ENCODE peak calls at places on chromosomes 2 and 18, in eight cellular contexts. A, B, G, M, X, V, Y and E are unnamed samples.

GRCh38 chr2:188378551-188378950 is 86.9 kb downstream of the GULP1 start:
- DNase-seq in A (no peak), Y (no peak), G (no peak), B (no peak), X (no peak), V (no peak), M (no peak), E (no peak)

GRCh38 chr2:205716126-205716525 is 33.8 kb downstream of the NRP2 start:
- DNase-seq in M (no peak), B (peak; percentile 71), G (no peak), Y (no peak), X (peak; percentile 84), A (peak; percentile 11), V (no peak), E (no peak)

GRCh38 chr2:51031004-51031791 is 734 bp downstream of the NRXN1 start:
- DNase-seq in A (no peak), X (no peak), M (no peak), V (no peak), Y (no peak), B (no peak), G (no peak), E (no peak)

GRCh38 chr2:219542931-219543595 is 546 bp downstream of the CHPF start:
- DNase-seq in X (no peak), B (no peak), G (peak; percentile 62), A (peak; percentile 22), V (peak; percentile 32), M (no peak), Y (no peak), E (no peak)

GRCh38 chr18:25399554-25399953 is 47.6 kb upstream of the ZNF521 start:
- DNase-seq in B (no peak), M (no peak), V (no peak), Y (no peak), X (no peak), A (no peak), G (no peak), E (no peak)

GRCh38 chr2:70084973-70085710 is 2.1 kb upstream of the PCBP1 start:
- DNase-seq in X (peak; percentile 96), V (no peak), A (peak; percentile 75), G (peak; percentile 57), B (peak; percentile 65), Y (no peak), M (peak; percentile 84), E (no peak)

GRCh38 chr18:32373995-32374394 is 96.7 kb downstream of the GAREM1 start:
- DNase-seq in V (peak; percentile 48), G (no peak), B (peak; percentile 53), X (no peak), A (no peak), Y (no peak), M (no peak), E (no peak)

GRCh38 chr2:26982102-26982742 is 11.8 kb downstream of the MAPRE3 start:
- DNase-seq in V (peak; percentile 36), G (peak; percentile 42), B (peak; percentile 36), X (peak; percentile 42), Y (no peak), M (no peak), A (peak; percentile 42), E (peak; percentile 66)

GRCh38 chr18:22088029-22088428 is 81.4 kb upstream of the GATA6 start:
- DNase-seq in G (no peak), M (no peak), B (no peak), X (no peak), A (no peak), V (no peak), Y (no peak), E (no peak)

GRCh38 chr2:217875138-217875537 is 127.7 kb downstream of the TNS1 start:
- DNase-seq in A (no peak), B (no peak), Y (no peak), G (no peak), M (no peak), V (no peak), X (no peak), E (no peak)

GRCh38 chr2:191758420-191759199 is 80.7 kb downstream of the NABP1 start:
- DNase-seq in G (peak; percentile 87), V (peak; percentile 32), B (peak; percentile 76), Y (no peak), M (peak; percentile 79), A (peak; percentile 73), X (peak; percentile 79), E (peak; percentile 67)

GRCh38 chr2:37323770-37324535 is 680 bp downstream of the PRKD3 start:
- DNase-seq in M (peak; percentile 84), Y (no peak), X (peak; percentile 49), A (peak; percentile 66), G (no peak), B (no peak), V (peak; percentile 50), E (no peak)

GRCh38 chr2:205465791-205466190 is 216.5 kb upstream of the NRP2 start:
- DNase-seq in V (no peak), Y (no peak), B (no peak), X (peak; percentile 50), A (no peak), M (no peak), G (no peak), E (no peak)

GRCh38 chr2:181104512-181105121 is 124.2 kb downstream of the UBE2E3 start:
- DNase-seq in V (peak; percentile 78), M (no peak), B (peak; percentile 51), Y (no peak), X (no peak), A (peak; percentile 25), G (peak; percentile 9), E (no peak)
- TF ChIP-seq CTCF in V (peak; percentile 84), M (peak; percentile 34), B (peak; percentile 82), Y (no peak), X (peak; percentile 78), A (peak; percentile 92), G (peak; percentile 69), E (peak; percentile 81)

GRCh38 chr18:47531759-47532158 is 280.3 kb upstream of the SKOR2 start:
- DNase-seq in A (no peak), V (no peak), B (no peak), Y (no peak), G (no peak), X (peak; percentile 47), M (no peak), E (no peak)
- TF ChIP-seq CTCF in A (no peak), V (no peak), B (no peak), Y (no peak), G (no peak), X (peak; percentile 60), M (no peak), E (no peak)

GRCh38 chr2:222545821-222546540 is 109.9 kb downstream of the FARSB start:
- DNase-seq in X (no peak), G (no peak), B (no peak), M (no peak), V (no peak), A (no peak), Y (no peak), E (no peak)

GRCh38 chr2:222547108-222547507 is 108.8 kb downstream of the FARSB start:
- DNase-seq in V (no peak), Y (no peak), B (no peak), G (no peak), X (no peak), M (no peak), A (no peak), E (no peak)

GRCh38 chr2:222554511-222554910 is 101.4 kb downstream of the FARSB start:
- DNase-seq in Y (no peak), A (no peak), V (no peak), G (no peak), X (no peak), M (no peak), B (no peak), E (no peak)

DNA sequence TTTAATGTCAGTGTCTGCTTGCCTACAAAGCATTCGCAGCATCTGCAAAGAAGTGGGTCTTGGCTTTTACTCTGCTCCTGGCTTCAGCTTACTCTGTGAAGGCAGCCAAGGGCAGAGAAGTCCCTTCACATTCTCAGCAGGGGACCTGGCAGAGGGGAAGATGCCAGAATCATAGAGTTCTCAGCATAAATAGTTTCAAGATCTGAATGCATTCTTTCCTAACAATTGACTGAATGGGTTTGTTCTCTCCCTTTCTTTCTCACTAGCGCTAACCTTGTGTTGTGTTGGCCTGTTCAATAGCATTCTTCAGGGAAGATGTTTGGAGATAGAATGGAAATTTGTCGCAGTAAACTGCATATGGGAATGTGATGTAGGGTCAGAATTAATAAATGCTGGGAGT is 106.9 kb downstream of the FARSB start:
- DNase-seq in Y (no peak), M (no peak), V (peak; percentile 52), B (no peak), G (no peak), X (peak; percentile 53), A (no peak), E (no peak)
- TF ChIP-seq CTCF in Y (no peak), M (no peak), V (peak; percentile 10), B (no peak), G (no peak), X (peak; percentile 23), A (no peak), E (no peak)

GRCh38 chr2:170518911-170519310 is 196.2 kb upstream of the SP5 start:
- DNase-seq in G (no peak), M (no peak), X (no peak), B (no peak), Y (no peak), A (no peak), V (no peak), E (no peak)

GRCh38 chr2:170524828-170525565 is 190.1 kb upstream of the SP5 start:
- DNase-seq in V (no peak), B (no peak), X (no peak), A (no peak), Y (no peak), M (no peak), G (peak; percentile 24), E (no peak)

GRCh38 chr2:170521299-170521698 is 193.8 kb upstream of the SP5 start:
- DNase-seq in X (no peak), A (no peak), V (no peak), Y (no peak), G (no peak), B (no peak), M (no peak), E (no peak)

GRCh38 chr2:170525566-170525900 is 189.6 kb upstream of the SP5 start:
- DNase-seq in B (peak; percentile 71), A (no peak), V (peak; percentile 98), M (no peak), G (no peak), X (no peak), Y (peak; percentile 52), E (no peak)

GRCh38 chr2:170523506-170523905 is 191.6 kb upstream of the SP5 start:
- DNase-seq in G (no peak), V (no peak), Y (no peak), X (no peak), M (no peak), A (no peak), B (no peak), E (no peak)
- TF ChIP-seq CTCF in G (no peak), V (no peak), Y (no peak), X (peak; percentile 30), M (no peak), A (no peak), B (no peak), E (no peak)

DNA sequence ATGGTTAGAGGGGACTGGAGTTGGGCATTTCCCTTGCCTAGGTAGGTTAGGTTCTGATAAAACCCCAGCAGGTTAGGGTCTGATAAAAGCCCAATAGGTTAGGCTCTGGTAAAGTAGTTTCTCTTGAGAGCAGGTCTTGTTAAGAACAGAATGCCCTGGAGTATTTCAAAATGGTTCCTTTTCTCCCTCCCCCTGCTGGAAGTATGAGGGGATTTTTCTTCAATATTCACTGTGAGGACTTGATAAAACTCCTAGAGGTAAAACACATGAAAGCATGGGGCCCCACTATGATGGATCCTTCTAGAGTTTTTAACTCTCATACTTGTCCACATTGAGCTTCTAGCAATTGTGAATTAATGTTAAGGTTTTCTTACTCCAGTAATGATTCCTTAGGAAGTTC is 27.6 kb downstream of the ANKAR start:
- DNase-seq in V (peak; percentile 12), A (no peak), B (no peak), G (no peak), Y (no peak), M (no peak), X (no peak), E (no peak)
- TF ChIP-seq CTCF in V (peak; percentile 27), A (no peak), B (no peak), G (no peak), Y (no peak), M (no peak), X (peak; percentile 56), E (no peak)